ENCODE peak calls at places on chromosome 10, in five cellular contexts. W is CD8-positive, alpha-beta T cell; O is GM23338; J is psoas muscle; P is neuronal stem cell. B is an unnamed sample.

GRCh38 chr10:11760861-11761260 is 18.7 kb downstream of the ECHDC3 start:
- DNase-seq in W (no peak), O (no peak), J (no peak), P (no peak), B (no peak)

GRCh38 chr10:93826355-93826754 is 67.4 kb upstream of the SLC35G1 start:
- DNase-seq in W (no peak), O (peak; percentile 26), J (no peak), P (no peak), B (no peak)

GRCh38 chr10:84493951-84494848 is 165.8 kb downstream of the CCSER2 start:
- DNase-seq in W (no peak), O (no peak), J (no peak), P (no peak), B (no peak)

GRCh38 chr10:96073722-96074121 is 30.3 kb downstream of the CCNJ start:
- DNase-seq in W (no peak), O (no peak), J (no peak), P (no peak), B (no peak)

GRCh38 chr10:24920907-24921881 is 31.2 kb downstream of the PRTFDC1 start:
- DNase-seq in W (no peak), O (peak; percentile 25), J (peak; percentile 50), P (no peak), B (peak; percentile 60)

GRCh38 chr10:60035984-60036383 is 129.6 kb upstream of the CCDC6 start:
- DNase-seq in W (no peak), O (no peak), J (no peak), P (no peak), B (no peak)

GRCh38 chr10:113736576-113736975 is 14.9 kb upstream of the PLEKHS1 start:
- DNase-seq in W (no peak), O (no peak), J (no peak), P (no peak), B (no peak)

GRCh38 chr10:77230194-77230593 is 407.4 kb downstream of the KCNMA1 start:
- DNase-seq in W (no peak), O (no peak), J (no peak), P (no peak), B (no peak)

GRCh38 chr10:132575320-132576201 is 38.0 kb downstream of the INPP5A start:
- DNase-seq in W (no peak), O (no peak), J (no peak), P (no peak), B (no peak)

DNA sequence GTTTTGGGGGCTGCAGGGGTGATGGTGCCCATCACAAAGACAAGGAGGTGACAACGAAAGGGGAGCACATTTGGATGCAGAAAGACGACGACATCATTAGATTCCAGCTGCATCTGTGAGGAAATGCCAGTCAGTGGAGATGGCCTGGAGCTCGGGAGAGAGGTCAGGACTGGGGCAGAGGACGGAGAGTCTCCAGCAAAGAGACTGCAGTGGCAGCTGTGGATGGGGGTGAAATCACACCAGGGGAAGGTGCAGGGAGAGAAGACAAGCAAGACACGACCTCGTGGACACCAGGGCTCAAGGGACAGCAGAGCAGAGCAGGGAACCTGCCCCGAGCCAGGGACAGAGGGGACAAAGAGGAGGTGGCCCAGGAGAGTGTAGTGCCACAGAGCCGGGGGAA is 203.4 kb downstream of the PRPF18 start:
- DNase-seq in W (no peak), O (no peak), J (no peak), P (no peak), B (no peak)
- H3K27ac ChIP-seq in W (no peak overlapping the region), O (no peak overlapping the region), J (no peak overlapping the region), P (no peak overlapping the region), B (no peak overlapping the region)

GRCh38 chr10:22649390-22649841 is 65.0 kb downstream of the PIP4K2A start:
- DNase-seq in W (no peak), O (no peak), J (no peak), P (no peak), B (no peak)

GRCh38 chr10:22647244-22647643 is 67.1 kb downstream of the PIP4K2A start:
- DNase-seq in W (no peak), O (no peak), J (no peak), P (no peak), B (no peak)

GRCh38 chr10:22649977-22650376 is 64.4 kb downstream of the PIP4K2A start:
- DNase-seq in W (no peak), O (no peak), J (no peak), P (no peak), B (no peak)

GRCh38 chr10:22646291-22646926 is 68.0 kb downstream of the PIP4K2A start:
- DNase-seq in W (no peak), O (no peak), J (no peak), P (no peak), B (no peak)

GRCh38 chr10:22648547-22648961 is 65.8 kb downstream of the PIP4K2A start:
- DNase-seq in W (no peak), O (no peak), J (no peak), P (no peak), B (no peak)
- H3K4me3 ChIP-seq in W (peak overlapping the region; percentile 28), O (no peak overlapping the region), J (no peak overlapping the region), P (no peak overlapping the region), B (no peak overlapping the region)

GRCh38 chr10:5616046-5616445 is 50.3 kb downstream of the ASB13 start:
- DNase-seq in W (no peak), O (no peak), J (no peak), P (no peak), B (no peak)

GRCh38 chr10:5618042-5618441 is 48.4 kb downstream of the ASB13 start:
- DNase-seq in W (no peak), O (no peak), J (no peak), P (no peak), B (no peak)

GRCh38 chr10:5616871-5617270 is 49.5 kb downstream of the ASB13 start:
- DNase-seq in W (no peak), O (no peak), J (no peak), P (no peak), B (no peak)

GRCh38 chr10:5618829-5619228 is 47.6 kb downstream of the ASB13 start:
- DNase-seq in W (no peak), O (no peak), J (peak; percentile 79), P (no peak), B (no peak)

DNA sequence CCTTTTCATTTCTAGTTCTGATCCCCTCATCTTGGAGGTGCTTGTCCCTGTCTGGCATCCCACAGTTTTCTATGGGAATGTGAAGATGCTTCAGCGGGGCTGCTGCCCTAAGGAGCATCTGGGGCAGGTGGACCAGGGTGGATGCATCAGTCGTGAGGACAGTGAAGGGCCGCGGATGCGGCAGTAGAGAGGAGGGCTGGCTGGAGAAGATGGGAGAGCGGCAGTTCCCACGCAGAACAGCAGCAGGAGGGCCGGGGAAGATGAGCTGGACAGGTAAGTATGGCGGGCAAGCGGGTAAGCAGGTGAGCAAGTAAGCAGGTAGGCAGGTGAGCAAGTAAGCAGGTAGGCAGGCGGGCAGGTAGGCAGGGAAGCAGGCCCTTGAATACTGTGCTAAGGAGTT is 48.9 kb downstream of the ASB13 start:
- DNase-seq in W (no peak), O (no peak), J (no peak), P (no peak), B (no peak)
- H3K27ac ChIP-seq in W (no peak overlapping the region), O (no peak overlapping the region), J (no peak overlapping the region), P (no peak overlapping the region), B (no peak overlapping the region)

DNA sequence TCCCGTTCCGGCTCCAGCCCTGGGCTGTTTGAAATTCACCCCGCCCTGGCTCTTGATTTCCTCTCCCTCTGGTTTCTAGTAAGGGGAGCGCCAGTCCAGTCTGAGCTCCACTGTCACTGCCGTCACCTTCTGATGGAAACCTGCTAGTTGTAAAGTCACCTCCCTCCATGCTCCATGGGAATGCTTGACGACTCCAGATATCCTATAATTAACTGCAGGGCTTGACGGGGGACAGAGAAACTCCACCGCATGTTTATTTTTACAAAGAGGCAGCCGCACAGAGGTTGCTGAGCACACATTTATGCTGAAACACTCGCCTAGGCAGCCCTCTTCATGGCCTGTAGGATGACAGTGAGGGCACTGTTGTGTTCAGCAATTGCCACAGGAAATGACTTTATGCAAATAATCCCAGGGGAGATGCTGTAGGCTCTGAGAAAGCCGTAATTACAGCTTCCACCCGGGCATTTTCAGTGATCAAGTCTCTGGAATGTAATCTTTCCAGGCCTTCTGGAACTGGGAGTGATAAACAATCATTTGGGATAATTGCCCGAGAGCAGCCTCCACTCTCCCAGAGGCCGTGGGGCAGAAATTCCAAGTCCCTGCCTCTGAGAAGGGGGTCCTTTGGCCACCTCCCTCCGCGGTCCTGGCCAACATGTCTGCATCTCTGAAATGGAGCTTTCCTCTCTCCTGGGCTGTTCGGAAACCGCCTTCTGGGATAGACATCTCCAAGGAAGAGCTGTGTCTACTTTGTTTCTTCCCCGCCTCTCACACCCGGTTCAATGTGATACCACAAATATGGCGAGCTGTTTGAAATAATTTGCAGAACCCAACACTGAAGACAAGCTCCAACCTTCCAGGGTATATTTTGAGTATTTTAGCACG is 300.5 kb downstream of the KLF6 start:
- DNase-seq in W (no peak), O (no peak), J (no peak), P (no peak), B (peak; percentile 19)
- H3K4me3 ChIP-seq in W (no peak overlapping the region), O (no peak overlapping the region), J (no peak overlapping the region), P (no peak overlapping the region), B (no peak overlapping the region)

GRCh38 chr10:32349968-32350738 is 3.2 kb upstream of the EPC1 start:
- DNase-seq in W (no peak), O (no peak), J (no peak), P (no peak), B (no peak)
- H3K27ac ChIP-seq in W (no peak overlapping the region), O (no peak overlapping the region), J (peak overlapping the region; percentile 100), P (no peak overlapping the region), B (no peak overlapping the region)

DNA sequence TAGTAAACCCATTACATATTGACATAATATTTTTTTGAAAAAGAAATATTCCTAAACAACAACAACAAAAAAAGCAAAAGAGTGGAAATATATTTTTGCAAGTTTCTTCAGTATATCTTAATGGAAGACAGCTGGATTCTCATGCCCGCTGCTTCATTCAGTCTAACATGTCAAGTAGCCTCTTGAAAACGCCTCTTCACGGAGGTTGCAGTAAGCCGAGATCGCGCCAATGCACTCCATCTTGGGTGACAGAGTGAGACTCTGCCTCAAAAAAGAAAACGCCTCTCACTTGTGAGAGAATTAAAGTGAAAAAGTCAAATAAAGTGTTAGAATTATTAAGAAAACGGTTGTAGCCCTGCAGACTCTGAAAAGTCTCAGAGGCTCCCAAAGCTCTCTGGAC is 1.3 kb downstream of the CUTC start:
- DNase-seq in W (no peak), O (no peak), J (no peak), P (no peak), B (no peak)
- H3K4me3 ChIP-seq in W (peak overlapping the region; percentile 13), O (peak overlapping the region; percentile 72), J (peak overlapping the region; percentile 95), P (no peak overlapping the region), B (no peak overlapping the region)

GRCh38 chr10:30436200-30436599 is 2.2 kb downstream of the MAP3K8 start:
- DNase-seq in W (no peak), O (peak; percentile 81), J (no peak), P (peak; percentile 35), B (no peak)

GRCh38 chr10:30435068-30435422 is 1.1 kb downstream of the MAP3K8 start:
- DNase-seq in W (no peak), O (no peak), J (peak; percentile 37), P (no peak), B (peak; percentile 51)

GRCh38 chr10:30437039-30437781 is 3.2 kb downstream of the MAP3K8 start:
- DNase-seq in W (no peak), O (no peak), J (no peak), P (no peak), B (no peak)

GRCh38 chr10:30438016-30438850 is 4.2 kb downstream of the MAP3K8 start:
- DNase-seq in W (no peak), O (no peak), J (no peak), P (no peak), B (no peak)

DNA sequence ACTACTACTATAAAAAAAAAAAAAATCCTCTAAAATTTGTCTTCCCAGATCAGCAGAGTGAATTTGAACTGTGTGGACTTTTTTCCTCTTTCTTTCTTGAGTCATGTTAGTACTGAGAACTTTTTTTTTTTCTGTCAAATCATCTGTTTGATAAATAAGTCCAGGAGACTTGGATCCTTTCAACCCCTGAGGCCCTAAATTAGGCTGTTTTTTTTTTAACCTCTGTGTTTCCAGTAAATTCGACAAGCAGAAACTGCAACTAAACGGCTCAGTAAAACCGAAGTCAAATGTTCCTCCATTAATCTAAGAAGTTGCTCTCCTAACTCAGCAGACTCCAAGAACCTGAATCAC is 2.7 kb downstream of the MAP3K8 start:
- DNase-seq in W (no peak), O (no peak), J (no peak), P (no peak), B (no peak)
- H3K27ac ChIP-seq in W (no peak overlapping the region), O (peak overlapping the region; percentile 66), J (peak overlapping the region; percentile 90), P (no peak overlapping the region), B (peak overlapping the region; percentile 21)

B was measured in ovary.